ENCODE peak calls at places on chromosome 18, in eight cellular contexts. X, J, B, E, I, W, G and S are unnamed samples.
A peak's percentile ranks its signal among the peaks of the same experiment; 100 is the strongest.

GRCh38 chr18:12031181-12031580 is 49.9 kb downstream of the IMPA2 start:
- DNase-seq in X (no peak), J (no peak), B (no peak), E (no peak), I (no peak), W (peak; percentile 41), G (no peak), S (no peak)

GRCh38 chr18:13625843-13626543 is 100.4 kb downstream of the FAM210A start:
- DNase-seq in X (no peak), J (no peak), B (no peak), E (no peak), I (no peak), W (no peak), G (no peak), S (no peak)

GRCh38 chr18:51425889-51426288 is 228.4 kb upstream of the MEX3C start:
- DNase-seq in X (no peak), J (no peak), B (no peak), E (no peak), I (no peak), W (no peak), G (no peak), S (no peak)

GRCh38 chr18:60259052-60259681 is 113.4 kb downstream of the MC4R start:
- DNase-seq in X (no peak), J (no peak), B (no peak), E (no peak), I (peak; percentile 59), W (peak; percentile 49), G (peak; percentile 39), S (no peak)

GRCh38 chr18:48953096-48953706 is 2.4 kb upstream of the SMAD7 start:
- DNase-seq in X (no peak), J (no peak), B (no peak), E (no peak), I (no peak), W (no peak), G (no peak), S (no peak)

GRCh38 chr18:36899289-36899688 is 70.4 kb downstream of the KIAA1328 start:
- DNase-seq in X (no peak), J (no peak), B (no peak), E (no peak), I (peak; percentile 48), W (no peak), G (peak; percentile 11), S (no peak)

GRCh38 chr18:13813271-13813849 is 10.6 kb upstream of the MC5R start:
- DNase-seq in X (no peak), J (no peak), B (peak; percentile 52), E (no peak), I (peak; percentile 83), W (peak; percentile 21), G (peak; percentile 64), S (peak; percentile 77)

GRCh38 chr18:55048892-55049291 is 89.6 kb upstream of the CCDC68 start:
- DNase-seq in X (no peak), J (no peak), B (no peak), E (no peak), I (peak; percentile 79), W (peak; percentile 70), G (no peak), S (no peak)

GRCh38 chr18:49100226-49100968 is 149.6 kb upstream of the SMAD7 start:
- DNase-seq in X (no peak), J (no peak), B (no peak), E (no peak), I (peak; percentile 70), W (peak; percentile 76), G (no peak), S (no peak)

GRCh38 chr18:74276609-74277008 is 15.2 kb downstream of the CYB5A start:
- DNase-seq in X (no peak), J (no peak), B (no peak), E (no peak), I (no peak), W (no peak), G (no peak), S (no peak)

GRCh38 chr18:23231340-23232021 is 96.2 kb downstream of the CABLES1 start:
- DNase-seq in X (peak; percentile 37), J (peak; percentile 84), B (peak; percentile 62), E (peak; percentile 26), I (peak; percentile 92), W (peak; percentile 92), G (peak; percentile 92), S (no peak)

GRCh38 chr18:44638141-44638540 is 42.5 kb upstream of the SETBP1 start:
- DNase-seq in X (no peak), J (no peak), B (no peak), E (no peak), I (no peak), W (no peak), G (no peak), S (no peak)

GRCh38 chr18:9013926-9014373 is 88.5 kb upstream of the NDUFV2 start:
- DNase-seq in X (no peak), J (no peak), B (no peak), E (no peak), I (no peak), W (no peak), G (no peak), S (no peak)

GRCh38 chr18:51194604-51195003 is 2.9 kb downstream of the MEX3C start:
- DNase-seq in X (no peak), J (no peak), B (no peak), E (no peak), I (no peak), W (peak; percentile 20), G (no peak), S (no peak)

GRCh38 chr18:13375302-13376255 is 157.0 kb downstream of the LDLRAD4 start:
- DNase-seq in X (no peak), J (peak; percentile 93), B (peak; percentile 67), E (peak; percentile 62), I (peak; percentile 78), W (peak; percentile 94), G (no peak), S (no peak)

DNA sequence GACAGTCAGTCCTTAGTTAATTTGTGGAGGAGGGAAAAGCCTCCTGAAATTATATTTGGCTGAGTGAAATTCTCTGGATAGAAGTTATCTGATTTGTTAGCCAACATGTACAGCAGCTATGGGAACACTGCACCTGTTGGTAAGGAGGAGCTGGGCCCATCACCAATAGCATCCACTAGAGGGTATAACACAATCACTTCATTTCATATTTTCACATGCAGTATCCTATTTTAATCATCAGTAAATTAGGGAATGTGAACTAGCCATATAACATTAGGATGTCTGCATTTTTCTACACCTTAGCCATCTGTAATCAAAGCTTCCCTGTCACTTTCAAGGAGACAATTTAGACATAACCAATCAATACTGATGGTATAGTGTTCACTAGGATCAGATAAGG is 818.4 kb upstream of the CDH2 start:
- DNase-seq in X (no peak), J (no peak), B (no peak), E (no peak), I (peak; percentile 27), W (no peak), G (no peak), S (no peak)
- H3K4me1 ChIP-seq in X (no peaks in the 10 kb centered on the region), J (no peaks in the 10 kb centered on the region), B (no peaks in the 10 kb centered on the region), E (no peaks in the 10 kb centered on the region), I (no peaks in the 10 kb centered on the region), W (no peaks in the 10 kb centered on the region), G (no peaks in the 10 kb centered on the region), S (no peaks in the 10 kb centered on the region)

DNA sequence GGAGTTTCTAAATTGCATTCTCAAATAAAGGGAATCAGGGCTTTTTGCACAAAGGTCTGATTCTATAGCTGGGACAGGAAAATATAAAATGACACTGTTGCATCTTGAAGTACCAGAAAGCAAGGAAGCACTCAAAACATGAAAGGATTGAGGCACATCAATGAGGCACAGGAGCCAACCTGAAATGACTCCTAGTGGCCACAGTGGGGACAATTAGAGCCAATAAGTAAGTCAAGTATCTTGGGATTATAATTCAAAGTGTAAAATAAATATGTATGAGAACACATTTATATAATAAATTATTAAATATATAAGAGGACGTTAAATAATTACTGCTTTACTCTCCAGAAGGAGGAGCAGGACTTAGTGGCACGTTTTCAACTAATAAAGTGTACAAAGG is 1259.5 kb upstream of the CDH2 start:
- DNase-seq in X (no peak), J (no peak), B (no peak), E (no peak), I (no peak), W (no peak), G (no peak), S (no peak)
- TF ChIP-seq CTCF in X (no peak), J (no peak), B (no peak), E (no peak), I (peak; percentile 41), W (no peak), G (peak; percentile 19), S (no peak)

DNA sequence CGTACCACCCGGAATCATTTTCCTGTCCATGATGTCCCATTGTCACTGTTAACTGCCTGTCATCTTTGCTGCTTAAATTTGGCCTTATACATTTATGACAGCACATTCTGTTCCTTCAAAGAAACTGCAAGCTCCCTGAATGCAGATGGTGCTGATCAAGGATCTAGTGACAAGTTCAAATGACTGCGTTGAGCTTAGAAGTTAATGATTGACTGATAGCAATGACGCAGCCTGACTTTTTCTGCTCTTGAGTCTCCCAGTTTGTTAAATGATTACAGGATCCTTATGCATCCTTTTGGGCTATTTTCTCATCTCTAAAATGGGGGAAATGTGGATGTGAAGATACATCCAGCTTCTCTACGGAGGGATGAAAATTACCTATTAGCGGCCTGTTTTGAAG is 159.0 kb downstream of the DCC start:
- DNase-seq in X (no peak), J (no peak), B (no peak), E (no peak), I (no peak), W (no peak), G (no peak), S (no peak)
- H3K27ac ChIP-seq in X (no peak overlapping the region), J (no peak overlapping the region), B (no peak overlapping the region), E (no peak overlapping the region), I (peak overlapping the region; percentile 51), W (no peak overlapping the region), G (no peak overlapping the region), S (no peak overlapping the region)

DNA sequence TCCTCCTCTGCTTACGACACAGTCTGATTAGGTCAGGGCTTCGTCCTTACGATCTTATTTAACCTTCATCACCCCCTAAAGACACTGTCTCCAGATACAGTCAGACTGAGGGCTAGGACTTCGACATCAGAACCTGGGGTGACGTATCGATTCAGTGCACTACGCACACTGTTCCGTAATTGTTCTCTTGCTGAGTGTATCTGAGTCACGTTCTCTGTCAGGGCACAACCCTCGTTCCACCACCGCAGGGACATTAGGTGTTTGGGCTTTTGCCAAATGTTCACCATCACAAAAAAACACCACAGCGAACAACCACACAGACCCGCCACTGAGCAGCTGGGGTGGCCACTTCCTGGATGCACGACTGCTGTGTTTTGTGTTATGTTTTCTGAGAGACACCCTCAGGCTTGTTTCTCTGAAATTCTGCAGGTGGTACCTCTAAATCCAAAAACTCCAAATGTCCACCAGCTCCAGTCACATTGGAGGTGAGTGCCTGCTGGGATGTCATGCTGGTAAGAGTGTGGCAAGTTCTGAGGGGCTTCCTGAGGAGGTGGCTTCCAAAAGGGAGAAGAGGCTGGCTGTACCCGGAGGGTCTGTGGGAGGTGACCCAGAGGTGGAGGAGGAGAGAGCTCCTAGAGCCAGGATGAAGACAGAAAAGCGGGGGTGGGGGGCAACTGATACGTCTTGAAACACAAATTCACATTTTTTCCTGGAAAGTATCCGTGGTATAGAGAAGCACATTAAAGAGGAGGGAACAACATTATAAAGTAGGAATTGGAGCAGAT is 66.6 kb downstream of the ADNP2 start:
- DNase-seq in X (no peak), J (no peak), B (peak; percentile 70), E (no peak), I (no peak), W (peak; percentile 34), G (no peak), S (no peak)
- H3K4me1 ChIP-seq in X (peaks cover 4% of the 10 kb centered on the region), J (no peaks in the 10 kb centered on the region), B (peaks cover 22% of the 10 kb centered on the region), E (no peaks in the 10 kb centered on the region), I (no peaks in the 10 kb centered on the region), W (no peaks in the 10 kb centered on the region), G (no peaks in the 10 kb centered on the region), S (no peaks in the 10 kb centered on the region)